ENCODE peak calls at places on chromosomes 7 and 10, in five cellular contexts. One of them, this sample, is unnamed.

GRCh38 chr10:124290095-124290795 is 128.5 kb downstream of the OAT start:
- DNase-seq in prostate gland: no peak
- DNase-seq in right cardiac atrium: no peak
- DNase-seq in CD8-positive, alpha-beta T cell: no peak
- DNase-seq in heart right ventricle: no peak
- DNase-seq in this sample: peak

GRCh38 chr7:25028370-25028971 is 48.5 kb upstream of the OSBPL3 start:
- DNase-seq in right cardiac atrium: no peak
- DNase-seq in CD8-positive, alpha-beta T cell: peak
- DNase-seq in heart right ventricle: no peak
- DNase-seq in prostate gland: no peak
- DNase-seq in this sample: no peak

GRCh38 chr10:78543749-78544446 is 510.2 kb downstream of the RPS24 start:
- DNase-seq in right cardiac atrium: peak
- DNase-seq in heart right ventricle: peak
- DNase-seq in prostate gland: peak
- DNase-seq in CD8-positive, alpha-beta T cell: no peak
- DNase-seq in this sample: peak

GRCh38 chr10:110861476-110861875 is 10.3 kb upstream of the PDCD4 start:
- DNase-seq in prostate gland: no peak
- DNase-seq in right cardiac atrium: no peak
- DNase-seq in heart right ventricle: no peak
- DNase-seq in CD8-positive, alpha-beta T cell: no peak
- DNase-seq in this sample: no peak

GRCh38 chr10:97463363-97464132 is 17.6 kb downstream of the ZDHHC16 start:
- DNase-seq in heart right ventricle: peak
- DNase-seq in prostate gland: peak
- DNase-seq in right cardiac atrium: no peak
- DNase-seq in CD8-positive, alpha-beta T cell: peak
- DNase-seq in this sample: peak

GRCh38 chr10:97185326-97186058 is at the start of gene SLIT1:
- DNase-seq in right cardiac atrium: no peak
- DNase-seq in heart right ventricle: no peak
- DNase-seq in CD8-positive, alpha-beta T cell: no peak
- DNase-seq in prostate gland: no peak
- DNase-seq in this sample: no peak

GRCh38 chr7:32357535-32358277 is 132.5 kb downstream of the LSM5 start:
- DNase-seq in heart right ventricle: no peak
- DNase-seq in prostate gland: no peak
- DNase-seq in right cardiac atrium: no peak
- DNase-seq in CD8-positive, alpha-beta T cell: no peak
- DNase-seq in this sample: no peak

GRCh38 chr7:7562736-7563135 is 3.9 kb upstream of the MIOS start:
- DNase-seq in right cardiac atrium: no peak
- DNase-seq in prostate gland: peak
- DNase-seq in heart right ventricle: no peak
- DNase-seq in CD8-positive, alpha-beta T cell: no peak
- DNase-seq in this sample: no peak

GRCh38 chr7:141073173-141073640 is 657 bp upstream of the TMEM178B start:
- DNase-seq in heart right ventricle: peak
- DNase-seq in CD8-positive, alpha-beta T cell: no peak
- DNase-seq in right cardiac atrium: peak
- DNase-seq in prostate gland: peak
- DNase-seq in this sample: no peak

GRCh38 chr7:155007947-155008346 is 5.0 kb upstream of the PAXIP1 start:
- DNase-seq in heart right ventricle: no peak
- DNase-seq in prostate gland: no peak
- DNase-seq in CD8-positive, alpha-beta T cell: peak
- DNase-seq in right cardiac atrium: no peak
- DNase-seq in this sample: no peak

GRCh38 chr10:78905940-78906308 is 162.8 kb upstream of the ZMIZ1 start:
- DNase-seq in prostate gland: no peak
- DNase-seq in heart right ventricle: no peak
- DNase-seq in right cardiac atrium: no peak
- DNase-seq in CD8-positive, alpha-beta T cell: no peak
- DNase-seq in this sample: no peak

GRCh38 chr10:102449321-102450123 is 1.8 kb downstream of the C10orf95 start:
- DNase-seq in heart right ventricle: peak
- DNase-seq in CD8-positive, alpha-beta T cell: peak
- DNase-seq in prostate gland: peak
- DNase-seq in right cardiac atrium: peak
- DNase-seq in this sample: peak

GRCh38 chr7:88276605-88277153 is 30.0 kb downstream of the STEAP4 start:
- DNase-seq in prostate gland: no peak
- DNase-seq in heart right ventricle: no peak
- DNase-seq in right cardiac atrium: no peak
- DNase-seq in CD8-positive, alpha-beta T cell: no peak
- DNase-seq in this sample: no peak

GRCh38 chr7:30977896-30978564 is 14.3 kb downstream of the GHRHR start:
- DNase-seq in prostate gland: peak
- DNase-seq in CD8-positive, alpha-beta T cell: no peak
- DNase-seq in heart right ventricle: no peak
- DNase-seq in right cardiac atrium: peak
- DNase-seq in this sample: peak

GRCh38 chr10:22685926-22686325 is 28.5 kb downstream of the PIP4K2A start:
- DNase-seq in CD8-positive, alpha-beta T cell: no peak
- DNase-seq in heart right ventricle: peak
- DNase-seq in prostate gland: no peak
- DNase-seq in right cardiac atrium: peak
- DNase-seq in this sample: no peak

GRCh38 chr7:155291045-155291530 is 6.6 kb upstream of the INSIG1 start:
- DNase-seq in prostate gland: no peak
- DNase-seq in CD8-positive, alpha-beta T cell: no peak
- DNase-seq in heart right ventricle: no peak
- DNase-seq in right cardiac atrium: no peak
- DNase-seq in this sample: peak

GRCh38 chr7:47779341-47779771 is 168.9 kb downstream of the PKD1L1 start:
- DNase-seq in heart right ventricle: no peak
- DNase-seq in CD8-positive, alpha-beta T cell: no peak
- DNase-seq in right cardiac atrium: no peak
- DNase-seq in prostate gland: no peak
- DNase-seq in this sample: no peak

GRCh38 chr7:139830292-139830691 is 1.2 kb downstream of the TBXAS1 start:
- DNase-seq in prostate gland: no peak
- DNase-seq in heart right ventricle: no peak
- DNase-seq in CD8-positive, alpha-beta T cell: no peak
- DNase-seq in right cardiac atrium: no peak
- DNase-seq in this sample: no peak

GRCh38 chr10:127243490-127244272 is 47.3 kb upstream of the INSYN2A start:
- DNase-seq in heart right ventricle: no peak
- DNase-seq in right cardiac atrium: peak
- DNase-seq in prostate gland: no peak
- DNase-seq in CD8-positive, alpha-beta T cell: peak
- DNase-seq in this sample: peak

GRCh38 chr7:23893942-23894890 is 184.2 kb downstream of the STK31 start:
- DNase-seq in CD8-positive, alpha-beta T cell: no peak
- DNase-seq in right cardiac atrium: no peak
- DNase-seq in heart right ventricle: no peak
- DNase-seq in prostate gland: no peak
- DNase-seq in this sample: no peak

GRCh38 chr10:79424221-79425073 is 21.0 kb downstream of the ZCCHC24 start:
- DNase-seq in prostate gland: peak
- DNase-seq in heart right ventricle: no peak
- DNase-seq in right cardiac atrium: peak
- DNase-seq in CD8-positive, alpha-beta T cell: no peak
- DNase-seq in this sample: peak

GRCh38 chr10:112218960-112219359 is 35.4 kb upstream of the GPAM start:
- DNase-seq in right cardiac atrium: no peak
- DNase-seq in heart right ventricle: no peak
- DNase-seq in prostate gland: no peak
- DNase-seq in CD8-positive, alpha-beta T cell: no peak
- DNase-seq in this sample: no peak

GRCh38 chr7:54545241-54545563 is 3.0 kb downstream of the VSTM2A start:
- DNase-seq in right cardiac atrium: no peak
- DNase-seq in CD8-positive, alpha-beta T cell: no peak
- DNase-seq in heart right ventricle: no peak
- DNase-seq in prostate gland: no peak
- DNase-seq in this sample: no peak

GRCh38 chr10:29734980-29735627 is 100.3 kb upstream of the SVIL start:
- DNase-seq in prostate gland: peak
- DNase-seq in right cardiac atrium: peak
- DNase-seq in heart right ventricle: peak
- DNase-seq in CD8-positive, alpha-beta T cell: peak
- DNase-seq in this sample: peak

GRCh38 chr10:44477021-44477420 is 92.1 kb upstream of the CXCL12 start:
- DNase-seq in right cardiac atrium: no peak
- DNase-seq in prostate gland: no peak
- DNase-seq in CD8-positive, alpha-beta T cell: no peak
- DNase-seq in heart right ventricle: no peak
- DNase-seq in this sample: no peak

GRCh38 chr7:76315372-76315771 is 12.9 kb downstream of the HSPB1 start:
- DNase-seq in heart right ventricle: no peak
- DNase-seq in prostate gland: no peak
- DNase-seq in CD8-positive, alpha-beta T cell: no peak
- DNase-seq in right cardiac atrium: peak
- DNase-seq in this sample: peak

GRCh38 chr7:132881317-132881716 is 200.6 kb downstream of the CHCHD3 start:
- DNase-seq in heart right ventricle: no peak
- DNase-seq in right cardiac atrium: no peak
- DNase-seq in prostate gland: no peak
- DNase-seq in CD8-positive, alpha-beta T cell: no peak
- DNase-seq in this sample: no peak

GRCh38 chr10:24008164-24009066 is 200.5 kb upstream of the KIAA1217 start:
- DNase-seq in CD8-positive, alpha-beta T cell: no peak
- DNase-seq in prostate gland: peak
- DNase-seq in heart right ventricle: peak
- DNase-seq in right cardiac atrium: no peak
- DNase-seq in this sample: no peak

GRCh38 chr7:76397409-76398183 is 11.9 kb downstream of the SSC4D start:
- DNase-seq in right cardiac atrium: peak
- DNase-seq in heart right ventricle: peak
- DNase-seq in prostate gland: peak
- DNase-seq in CD8-positive, alpha-beta T cell: peak
- DNase-seq in this sample: peak

DNA sequence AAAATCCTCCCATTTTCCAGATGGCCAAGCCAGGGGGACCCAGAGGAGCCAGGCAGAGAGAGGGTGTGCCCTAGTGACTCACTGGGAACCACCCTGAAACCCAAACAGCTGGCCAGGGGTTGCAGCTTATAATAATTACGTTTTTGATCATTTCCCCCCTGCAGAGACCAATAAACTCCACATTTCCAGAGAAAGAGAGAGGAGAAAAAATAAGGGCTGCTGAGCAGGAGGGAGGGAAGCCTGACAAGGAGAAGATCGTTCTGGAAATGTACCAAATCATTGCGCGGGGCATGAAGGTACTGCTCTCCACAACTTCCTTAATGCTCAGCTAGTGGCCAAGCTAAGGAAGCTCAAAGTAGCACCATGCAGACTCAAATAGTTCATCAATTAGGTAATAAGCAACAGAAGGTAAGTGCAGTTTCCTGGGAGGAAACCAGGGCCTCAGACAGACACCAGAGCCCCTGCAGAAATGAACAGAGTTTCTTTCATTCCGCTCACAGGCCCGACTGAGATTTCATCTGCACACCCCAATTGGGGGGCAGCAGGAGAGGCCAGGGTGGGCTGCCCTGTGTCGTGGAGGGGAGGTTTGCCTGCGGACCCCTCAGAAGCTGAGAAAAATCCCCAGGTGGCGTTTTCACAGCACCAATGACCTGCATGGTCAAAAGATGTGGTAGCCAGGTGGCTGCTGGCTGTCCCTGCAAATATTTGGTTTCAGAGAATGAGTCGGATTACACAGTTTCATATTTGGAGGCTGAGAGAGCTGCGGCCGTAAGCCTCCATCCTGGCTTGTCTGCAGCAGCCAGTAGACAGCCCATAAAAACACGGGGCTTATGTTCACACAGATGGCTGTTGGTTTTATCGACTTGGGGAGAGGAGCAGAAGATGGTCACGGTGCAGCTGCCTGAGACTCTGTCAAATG is 153.2 kb upstream of the LYZL2 start:
- DNase-seq in prostate gland: no peak
- DNase-seq in CD8-positive, alpha-beta T cell: no peak
- DNase-seq in heart right ventricle: no peak
- DNase-seq in right cardiac atrium: no peak
- DNase-seq in this sample: no peak
- H3K27ac ChIP-seq in prostate gland: no peak
- H3K27ac ChIP-seq in CD8-positive, alpha-beta T cell: no peak
- H3K27ac ChIP-seq in heart right ventricle: peak
- H3K27ac ChIP-seq in right cardiac atrium: peak
- H3K27ac ChIP-seq in this sample: peak

DNA sequence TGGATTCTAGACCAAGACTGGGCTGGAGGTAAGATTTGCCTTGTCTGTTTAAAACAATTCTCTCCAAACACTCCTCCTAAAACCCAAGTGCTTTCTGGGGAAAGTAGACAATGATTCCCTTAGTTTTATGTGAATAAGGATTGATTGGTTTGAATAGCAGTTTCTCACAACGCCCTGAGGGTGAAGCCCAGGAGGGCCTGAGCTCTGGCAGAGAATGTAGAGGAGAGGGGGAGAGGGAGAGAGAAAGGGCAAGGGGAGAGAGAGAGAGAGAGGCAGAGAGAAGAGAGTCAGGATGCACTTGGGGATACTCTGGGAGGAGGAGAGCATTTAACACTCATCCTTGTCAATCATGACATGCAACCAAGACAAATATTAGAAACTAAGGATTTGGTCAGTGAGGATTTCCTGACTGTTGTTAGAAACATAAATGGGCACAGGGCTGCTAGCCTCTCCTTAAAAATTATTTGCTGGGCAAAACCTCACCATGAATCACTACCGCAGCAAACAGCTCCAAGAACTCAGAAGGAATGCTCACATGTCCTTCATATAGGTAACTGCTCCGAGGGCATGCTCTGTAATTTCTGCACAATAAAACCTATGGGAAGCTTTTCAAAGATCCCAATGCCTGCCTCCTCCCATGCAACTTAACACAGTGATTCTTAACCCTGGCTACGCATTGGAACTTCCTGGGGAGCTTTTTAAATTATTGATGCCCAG is 55.2 kb upstream of the RAPGEF5 start:
- DNase-seq in prostate gland: no peak
- DNase-seq in right cardiac atrium: no peak
- DNase-seq in heart right ventricle: no peak
- DNase-seq in CD8-positive, alpha-beta T cell: no peak
- DNase-seq in this sample: no peak
- H3K27ac ChIP-seq in prostate gland: no peak
- H3K27ac ChIP-seq in right cardiac atrium: no peak
- H3K27ac ChIP-seq in heart right ventricle: no peak
- H3K27ac ChIP-seq in CD8-positive, alpha-beta T cell: no peak
- H3K27ac ChIP-seq in this sample: no peak

GRCh38 chr10:14261341-14261740 is 69.4 kb downstream of the FRMD4A start:
- DNase-seq in CD8-positive, alpha-beta T cell: no peak
- DNase-seq in prostate gland: no peak
- DNase-seq in right cardiac atrium: no peak
- DNase-seq in heart right ventricle: no peak
- DNase-seq in this sample: no peak
- H3K27ac ChIP-seq in CD8-positive, alpha-beta T cell: no peak
- H3K27ac ChIP-seq in prostate gland: no peak
- H3K27ac ChIP-seq in right cardiac atrium: no peak
- H3K27ac ChIP-seq in heart right ventricle: no peak
- H3K27ac ChIP-seq in this sample: no peak

GRCh38 chr10:103835121-103836045 is 20.0 kb downstream of the SH3PXD2A start:
- DNase-seq in CD8-positive, alpha-beta T cell: no peak
- DNase-seq in prostate gland: no peak
- DNase-seq in right cardiac atrium: peak
- DNase-seq in heart right ventricle: peak
- DNase-seq in this sample: peak
- H3K27ac ChIP-seq in CD8-positive, alpha-beta T cell: no peak
- H3K27ac ChIP-seq in prostate gland: no peak
- H3K27ac ChIP-seq in right cardiac atrium: peak
- H3K27ac ChIP-seq in heart right ventricle: peak
- H3K27ac ChIP-seq in this sample: peak

This sample was measured in colonic mucosa.